ENCODE peak calls at places on chromosome 7, in four cellular contexts. C is fibroblast of mammary gland, R is heart right ventricle, V is BJ. E is an unnamed sample.
A peak's percentile ranks its signal among the peaks of the same experiment; 100 is the strongest.

GRCh38 chr7:33459340-33459751 is 330.0 kb downstream of the BBS9 start:
- DNase-seq in C (peak; percentile 56), R (no peak), V (peak; percentile 14), E (peak; percentile 37)

GRCh38 chr7:99624487-99624886 is 7.7 kb downstream of the ZSCAN25 start:
- DNase-seq in C (no peak), R (no peak), V (no peak), E (no peak)

GRCh38 chr7:117082636-117083035 is 129.3 kb downstream of the ST7 start:
- DNase-seq in C (no peak), R (no peak), V (no peak), E (no peak)

GRCh38 chr7:29192811-29193210 is 1.8 kb upstream of the CHN2 start:
- DNase-seq in C (no peak), R (no peak), V (no peak), E (no peak)

GRCh38 chr7:2635810-2636701 is 4.3 kb downstream of the TTYH3 start:
- DNase-seq in C (peak; percentile 73), R (peak; percentile 81), V (no peak), E (no peak)

GRCh38 chr7:130409067-130409721 is 28.9 kb downstream of the CPA1 start:
- DNase-seq in C (no peak), R (no peak), V (no peak), E (no peak)

GRCh38 chr7:104469135-104469820 is 140.9 kb downstream of the LHFPL3 start:
- DNase-seq in C (no peak), R (no peak), V (no peak), E (peak; percentile 2)

GRCh38 chr7:31126976-31127375 is 74.9 kb downstream of the ADCYAP1R1 start:
- DNase-seq in C (peak; percentile 38), R (no peak), V (no peak), E (no peak)

GRCh38 chr7:74405191-74405898 is 48.4 kb upstream of the GTF2IRD1 start:
- DNase-seq in C (peak; percentile 7), R (peak; percentile 21), V (no peak), E (no peak)
- TF ChIP-seq CTCF in C (peak; percentile 23), R (peak; percentile 40), V (peak; percentile 44), E (peak; percentile 17)

GRCh38 chr7:138000081-138000701 is 1.7 kb downstream of the CREB3L2 start:
- DNase-seq in C (peak; percentile 98), R (peak; percentile 23), V (peak; percentile 92), E (no peak)
- TF ChIP-seq CTCF in C (no peak), R (no peak), V (no peak), E (no peak)

GRCh38 chr7:102464577-102465280 is at the start of the genes ALKBH4 and LRWD1:
- DNase-seq in C (peak; percentile 86), R (peak; percentile 96), V (peak; percentile 40), E (peak; percentile 86)
- TF ChIP-seq CTCF in C (no peak), R (peak; percentile 50), V (no peak), E (no peak)

GRCh38 chr7:13742719-13743640 is 246.5 kb downstream of the ETV1 start:
- DNase-seq in C (peak; percentile 67), R (no peak), V (no peak), E (peak; percentile 41)
- TF ChIP-seq CTCF in C (peak; percentile 53), R (peak; percentile 61), V (peak; percentile 51), E (peak; percentile 46)

GRCh38 chr7:20283997-20284396 is 46.7 kb upstream of the ITGB8 start:
- DNase-seq in C (no peak), R (no peak), V (no peak), E (no peak)

GRCh38 chr7:20280475-20281351 is 50.0 kb upstream of the ITGB8 start:
- DNase-seq in C (peak; percentile 87), R (no peak), V (peak; percentile 52), E (no peak)

GRCh38 chr7:20282960-20283359 is 47.7 kb upstream of the ITGB8 start:
- DNase-seq in C (no peak), R (no peak), V (no peak), E (no peak)

GRCh38 chr7:20284398-20285143 is 46.1 kb upstream of the ITGB8 start:
- DNase-seq in C (peak; percentile 20), R (no peak), V (no peak), E (no peak)

DNA sequence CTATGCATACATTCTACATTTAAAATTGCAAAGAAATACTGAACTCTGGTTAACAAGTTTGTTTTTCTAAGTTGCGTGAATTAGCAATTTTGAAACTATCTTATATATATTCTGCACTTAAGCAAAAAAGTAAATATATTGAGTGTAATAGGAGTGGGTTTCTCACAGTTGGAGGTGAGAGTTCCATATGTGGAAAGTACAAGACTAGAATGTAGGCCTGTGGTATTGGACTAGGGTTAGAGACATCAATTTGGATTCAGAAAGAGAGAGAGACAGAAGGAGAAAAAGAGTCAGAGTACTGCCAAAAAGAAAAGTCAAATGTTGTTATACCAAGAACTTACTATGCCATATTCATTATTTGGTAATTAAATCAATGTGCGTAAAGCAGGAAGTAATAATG is 47.3 kb upstream of the ITGB8 start:
- DNase-seq in C (no peak), R (no peak), V (no peak), E (no peak)
- TF ChIP-seq CTCF in C (no peak), R (no peak), V (no peak), E (no peak)